ENCODE peak calls at places on chromosomes 12 and 14, in six cellular contexts. One of them, this sample, is unnamed.

GRCh38 chr14:103708750-103709187 is 6.5 kb downstream of the XRCC3 start:
- DNase-seq in HepG2: no peak
- DNase-seq in K562: no peak
- DNase-seq in NB4: no peak
- DNase-seq in A549: no peak
- DNase-seq in GM12878: no peak
- DNase-seq in this sample: no peak

GRCh38 chr12:76967181-76967885 is 88.5 kb upstream of the CSRP2 start:
- DNase-seq in K562: no peak
- DNase-seq in HepG2: no peak
- DNase-seq in A549: no peak
- DNase-seq in GM12878: no peak
- DNase-seq in NB4: no peak
- DNase-seq in this sample: no peak

GRCh38 chr14:96164861-96165490 is 39.7 kb upstream of the BDKRB2 start:
- DNase-seq in K562: no peak
- DNase-seq in NB4: no peak
- DNase-seq in HepG2: no peak
- DNase-seq in GM12878: no peak
- DNase-seq in A549: no peak
- DNase-seq in this sample: no peak

GRCh38 chr12:55703288-55703687 is 4.4 kb downstream of the ITGA7 start:
- DNase-seq in K562: no peak
- DNase-seq in HepG2: no peak
- DNase-seq in NB4: no peak
- DNase-seq in A549: no peak
- DNase-seq in GM12878: no peak
- DNase-seq in this sample: no peak

GRCh38 chr12:89225401-89225800 is 126.9 kb downstream of the DUSP6 start:
- DNase-seq in HepG2: no peak
- DNase-seq in K562: no peak
- DNase-seq in GM12878: no peak
- DNase-seq in NB4: peak; percentile 57
- DNase-seq in A549: no peak
- DNase-seq in this sample: peak; percentile 50

GRCh38 chr14:65352964-65353530 is 59.5 kb upstream of the FUT8 start:
- DNase-seq in K562: no peak
- DNase-seq in NB4: peak; percentile 18
- DNase-seq in HepG2: no peak
- DNase-seq in GM12878: no peak
- DNase-seq in A549: peak; percentile 47
- DNase-seq in this sample: peak; percentile 26

GRCh38 chr12:125512541-125513298 is 447.5 kb downstream of the AACS start:
- DNase-seq in A549: no peak
- DNase-seq in GM12878: no peak
- DNase-seq in NB4: peak; percentile 33
- DNase-seq in K562: no peak
- DNase-seq in HepG2: no peak
- DNase-seq in this sample: no peak

GRCh38 chr14:72443991-72444431 is 449.9 kb downstream of the DPF3 start:
- DNase-seq in HepG2: no peak
- DNase-seq in GM12878: peak; percentile 28
- DNase-seq in A549: no peak
- DNase-seq in K562: no peak
- DNase-seq in NB4: peak; percentile 73
- DNase-seq in this sample: no peak

GRCh38 chr12:76883151-76883550 is 4.3 kb upstream of the CSRP2 start:
- DNase-seq in NB4: no peak
- DNase-seq in A549: no peak
- DNase-seq in K562: no peak
- DNase-seq in HepG2: no peak
- DNase-seq in GM12878: no peak
- DNase-seq in this sample: no peak

GRCh38 chr14:92495041-92495440 is 18.5 kb upstream of the RIN3 start:
- DNase-seq in K562: no peak
- DNase-seq in GM12878: no peak
- DNase-seq in A549: no peak
- DNase-seq in NB4: peak; percentile 66
- DNase-seq in HepG2: no peak
- DNase-seq in this sample: no peak

GRCh38 chr14:68820119-68820518 is 27.3 kb upstream of the ZFP36L1 start:
- DNase-seq in GM12878: no peak
- DNase-seq in K562: no peak
- DNase-seq in NB4: no peak
- DNase-seq in HepG2: no peak
- DNase-seq in A549: no peak
- DNase-seq in this sample: no peak

GRCh38 chr14:52021971-52022600 is 32.7 kb downstream of the RTRAF start:
- DNase-seq in K562: no peak
- DNase-seq in NB4: no peak
- DNase-seq in A549: no peak
- DNase-seq in HepG2: no peak
- DNase-seq in GM12878: peak; percentile 69
- DNase-seq in this sample: peak; percentile 89

GRCh38 chr12:49228653-49229052 is 36.2 kb upstream of the TUBA1C start:
- DNase-seq in GM12878: no peak
- DNase-seq in NB4: no peak
- DNase-seq in HepG2: no peak
- DNase-seq in K562: no peak
- DNase-seq in A549: no peak
- DNase-seq in this sample: no peak

GRCh38 chr14:105485720-105486332 is 860 bp upstream of the CRIP1 start:
- DNase-seq in NB4: peak; percentile 75
- DNase-seq in GM12878: no peak
- DNase-seq in HepG2: peak; percentile 74
- DNase-seq in K562: peak; percentile 72
- DNase-seq in A549: peak; percentile 65
- DNase-seq in this sample: peak; percentile 33

GRCh38 chr12:102702447-102703114 is 214.5 kb downstream of the PAH start:
- DNase-seq in A549: peak; percentile 53
- DNase-seq in NB4: peak; percentile 71
- DNase-seq in HepG2: peak; percentile 54
- DNase-seq in GM12878: no peak
- DNase-seq in K562: peak; percentile 68
- DNase-seq in this sample: peak; percentile 24

GRCh38 chr12:62720661-62721330 is 214.2 kb downstream of the PPM1H start:
- DNase-seq in K562: no peak
- DNase-seq in A549: no peak
- DNase-seq in GM12878: no peak
- DNase-seq in NB4: no peak
- DNase-seq in HepG2: no peak
- DNase-seq in this sample: peak; percentile 48

GRCh38 chr12:124500232-124501079 is 67.0 kb downstream of the NCOR2 start:
- DNase-seq in HepG2: peak; percentile 37
- DNase-seq in NB4: no peak
- DNase-seq in GM12878: no peak
- DNase-seq in A549: no peak
- DNase-seq in K562: no peak
- DNase-seq in this sample: no peak

GRCh38 chr12:13156277-13156676 is 40.2 kb upstream of the EMP1 start:
- DNase-seq in NB4: no peak
- DNase-seq in GM12878: no peak
- DNase-seq in HepG2: no peak
- DNase-seq in K562: no peak
- DNase-seq in A549: no peak
- DNase-seq in this sample: no peak

GRCh38 chr12:118330421-118331018 is 42.2 kb downstream of the TAOK3 start:
- DNase-seq in GM12878: no peak
- DNase-seq in A549: no peak
- DNase-seq in K562: peak; percentile 53
- DNase-seq in NB4: peak; percentile 96
- DNase-seq in HepG2: no peak
- DNase-seq in this sample: peak; percentile 88

GRCh38 chr12:124387510-124387855 is 92.6 kb downstream of the RFLNA start:
- DNase-seq in GM12878: no peak
- DNase-seq in A549: no peak
- DNase-seq in HepG2: peak; percentile 37
- DNase-seq in NB4: no peak
- DNase-seq in K562: no peak
- DNase-seq in this sample: peak; percentile 24

GRCh38 chr14:100568164-100568997 is 18.8 kb downstream of the BEGAIN start:
- DNase-seq in HepG2: no peak
- DNase-seq in NB4: no peak
- DNase-seq in A549: no peak
- DNase-seq in K562: no peak
- DNase-seq in GM12878: no peak
- DNase-seq in this sample: no peak

GRCh38 chr14:45222485-45223262 is 30.3 kb downstream of the MIS18BP1 start:
- DNase-seq in GM12878: no peak
- DNase-seq in K562: no peak
- DNase-seq in HepG2: no peak
- DNase-seq in A549: no peak
- DNase-seq in NB4: no peak
- DNase-seq in this sample: no peak

GRCh38 chr12:90124914-90125313 is 416.3 kb upstream of the ATP2B1 start:
- DNase-seq in A549: no peak
- DNase-seq in K562: no peak
- DNase-seq in HepG2: no peak
- DNase-seq in GM12878: no peak
- DNase-seq in NB4: no peak
- DNase-seq in this sample: no peak

GRCh38 chr14:23578560-23579310 is at the start of gene JPH4:
- DNase-seq in NB4: no peak
- DNase-seq in HepG2: no peak
- DNase-seq in K562: peak; percentile 28
- DNase-seq in GM12878: no peak
- DNase-seq in A549: no peak
- DNase-seq in this sample: no peak

GRCh38 chr14:104892517-104893434 is 27.7 kb downstream of the CEP170B start:
- DNase-seq in GM12878: no peak
- DNase-seq in HepG2: no peak
- DNase-seq in NB4: peak; percentile 18
- DNase-seq in A549: no peak
- DNase-seq in K562: peak; percentile 24
- DNase-seq in this sample: no peak

GRCh38 chr12:92193063-92193462 is 47.4 kb upstream of the BTG1 start:
- DNase-seq in A549: no peak
- DNase-seq in NB4: no peak
- DNase-seq in GM12878: no peak
- DNase-seq in HepG2: no peak
- DNase-seq in K562: no peak
- DNase-seq in this sample: no peak

GRCh38 chr14:75470238-75470797 is 42.5 kb downstream of the JDP2 start:
- DNase-seq in NB4: no peak
- DNase-seq in K562: no peak
- DNase-seq in HepG2: no peak
- DNase-seq in GM12878: no peak
- DNase-seq in A549: no peak
- DNase-seq in this sample: no peak

GRCh38 chr12:49763006-49763591 is 21.7 kb downstream of the TMBIM6 start:
- DNase-seq in HepG2: peak; percentile 40
- DNase-seq in GM12878: no peak
- DNase-seq in A549: peak; percentile 81
- DNase-seq in K562: peak; percentile 71
- DNase-seq in NB4: peak; percentile 76
- DNase-seq in this sample: peak; percentile 75

GRCh38 chr14:93480867-93481266 is 50.1 kb downstream of the UNC79 start:
- DNase-seq in K562: no peak
- DNase-seq in NB4: no peak
- DNase-seq in A549: no peak
- DNase-seq in GM12878: no peak
- DNase-seq in HepG2: no peak
- DNase-seq in this sample: no peak

GRCh38 chr14:92323031-92323915 is at the start of gene SLC24A4:
- DNase-seq in HepG2: no peak
- DNase-seq in A549: peak; percentile 40
- DNase-seq in NB4: no peak
- DNase-seq in K562: no peak
- DNase-seq in GM12878: no peak
- DNase-seq in this sample: no peak

GRCh38 chr14:22510527-22511110 is 78.4 kb downstream of the DAD1 start:
- DNase-seq in NB4: no peak
- DNase-seq in GM12878: no peak
- DNase-seq in HepG2: no peak
- DNase-seq in A549: no peak
- DNase-seq in K562: no peak
- DNase-seq in this sample: peak; percentile 28

GRCh38 chr12:115726691-115727090 is 550.8 kb downstream of the MED13L start:
- DNase-seq in K562: no peak
- DNase-seq in HepG2: no peak
- DNase-seq in NB4: no peak
- DNase-seq in GM12878: no peak
- DNase-seq in A549: no peak
- DNase-seq in this sample: no peak
- TF ChIP-seq MYC in K562: no peak
- TF ChIP-seq MYC in HepG2: no peak
- TF ChIP-seq MYC in NB4: no peak
- TF ChIP-seq MYC in GM12878: no peak
- TF ChIP-seq MYC in A549: no peak
- TF ChIP-seq MYC in this sample: no peak

GRCh38 chr12:15776532-15776931 is 12.7 kb downstream of the EPS8 start:
- DNase-seq in HepG2: no peak
- DNase-seq in K562: no peak
- DNase-seq in NB4: no peak
- DNase-seq in A549: no peak
- DNase-seq in GM12878: no peak
- DNase-seq in this sample: no peak
- TF ChIP-seq MYC in HepG2: no peak
- TF ChIP-seq MYC in K562: no peak
- TF ChIP-seq MYC in NB4: no peak
- TF ChIP-seq MYC in A549: no peak
- TF ChIP-seq MYC in GM12878: no peak
- TF ChIP-seq MYC in this sample: no peak

DNA sequence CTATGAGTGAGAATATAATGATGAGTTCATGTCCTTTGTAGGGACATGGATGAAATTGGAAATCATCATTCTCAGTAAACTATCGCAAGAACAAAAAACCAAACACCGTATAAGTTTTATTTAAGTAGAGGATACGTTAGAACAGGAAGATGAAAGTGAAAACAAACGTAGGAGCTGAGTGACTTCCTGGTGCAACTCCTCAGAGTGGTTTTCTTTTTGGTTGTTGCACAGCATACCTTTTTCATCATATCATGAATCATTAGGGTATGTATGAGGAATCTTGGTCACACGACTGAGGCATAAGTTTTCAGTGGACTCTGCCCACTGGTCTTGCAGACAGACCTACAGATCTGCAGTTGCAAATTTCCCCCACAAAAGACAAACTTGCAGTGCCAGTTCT is 199.0 kb downstream of the LRFN5 start:
- DNase-seq in HepG2: no peak
- DNase-seq in GM12878: no peak
- DNase-seq in A549: no peak
- DNase-seq in K562: no peak
- DNase-seq in NB4: no peak
- DNase-seq in this sample: no peak
- TF ChIP-seq MYC in HepG2: no peak
- TF ChIP-seq MYC in GM12878: no peak
- TF ChIP-seq MYC in A549: no peak
- TF ChIP-seq MYC in K562: no peak
- TF ChIP-seq MYC in NB4: no peak
- TF ChIP-seq MYC in this sample: no peak

DNA sequence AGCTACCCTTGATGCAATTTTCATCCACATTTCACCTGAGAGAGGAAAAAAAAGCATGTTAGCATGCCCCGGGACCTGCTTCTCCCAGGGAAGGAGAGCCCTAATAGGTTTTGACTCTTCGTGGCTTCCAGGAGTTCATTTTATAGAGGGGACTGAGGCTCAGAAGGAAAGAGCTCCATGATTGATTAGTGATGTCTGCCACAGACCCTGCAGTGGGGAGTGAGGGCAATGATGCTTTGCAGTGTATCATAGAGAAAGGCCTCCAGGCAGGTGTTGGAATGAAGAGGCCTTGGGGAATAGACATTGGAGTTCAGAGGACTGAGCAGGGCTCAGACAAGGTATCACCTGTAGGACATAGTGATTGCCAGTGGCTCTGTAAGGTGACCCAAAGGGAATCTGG is 41.5 kb downstream of the RNFT2 start:
- DNase-seq in GM12878: no peak
- DNase-seq in K562: no peak
- DNase-seq in A549: no peak
- DNase-seq in NB4: no peak
- DNase-seq in HepG2: no peak
- DNase-seq in this sample: no peak
- TF ChIP-seq MYC in GM12878: no peak
- TF ChIP-seq MYC in K562: no peak
- TF ChIP-seq MYC in A549: no peak
- TF ChIP-seq MYC in NB4: no peak
- TF ChIP-seq MYC in HepG2: no peak
- TF ChIP-seq MYC in this sample: no peak